ENCODE peak calls at places on chromosomes 12 and 14, in eight cellular contexts. N is gastrocnemius medialis, Z is adrenal gland, O is tibial nerve, U is heart left ventricle, L is K562, A is GM12891, E is NB4. R is an unnamed sample.
A peak's percentile ranks its signal among the peaks of the same experiment; 100 is the strongest.

GRCh38 chr12:27779837-27780611 is at the start of the genes KLHL42 and MANSC4:
- DNase-seq in A (peak; percentile 70), L (peak; percentile 71), O (peak; percentile 33), U (peak; percentile 89), N (peak; percentile 41), E (peak; percentile 91), Z (peak; percentile 62), R (peak; percentile 76)

GRCh38 chr12:57759360-57759980 is 4.6 kb downstream of the MARCHF9 start:
- DNase-seq in A (no peak), Z (no peak), E (peak; percentile 52), U (no peak), N (no peak), O (no peak), L (peak; percentile 58), R (no peak)

GRCh38 chr12:68837215-68837614 is 29.2 kb downstream of the MDM2 start:
- DNase-seq in Z (no peak), N (no peak), U (no peak), E (no peak), L (no peak), O (no peak), A (no peak), R (no peak)

GRCh38 chr14:89702151-89702936 is 252.2 kb downstream of the EFCAB11 start:
- DNase-seq in N (no peak), U (peak; percentile 61), Z (peak; percentile 28), O (peak; percentile 6), E (no peak), A (no peak), L (no peak), R (no peak)

GRCh38 chr12:88393017-88393767 is 187.1 kb downstream of the KITLG start:
- DNase-seq in L (peak; percentile 18), Z (no peak), U (no peak), A (no peak), E (peak; percentile 56), O (no peak), N (no peak), R (no peak)

GRCh38 chr14:102774391-102775153 is 2.7 kb upstream of the TRAF3 start:
- DNase-seq in Z (peak; percentile 70), A (peak; percentile 67), U (no peak), L (peak; percentile 70), N (peak; percentile 43), O (peak; percentile 68), E (peak; percentile 76), R (peak; percentile 82)

GRCh38 chr14:98665019-98665418 is 607.0 kb downstream of the BCL11B start:
- DNase-seq in U (no peak), Z (no peak), O (no peak), E (no peak), L (no peak), N (no peak), A (no peak), R (no peak)

GRCh38 chr14:89855961-89856360 is 98.6 kb downstream of the EFCAB11 start:
- DNase-seq in A (no peak), Z (peak; percentile 42), L (no peak), E (no peak), U (no peak), N (no peak), O (no peak), R (no peak)

GRCh38 chr12:15001733-15002471 is 29.1 kb downstream of the PDE6H start:
- DNase-seq in U (peak; percentile 61), A (no peak), N (peak; percentile 21), O (no peak), E (no peak), Z (peak; percentile 58), L (no peak), R (no peak)

GRCh38 chr14:103576371-103577024 is 13.7 kb downstream of the COA8 start:
- DNase-seq in O (peak; percentile 82), E (no peak), N (peak; percentile 65), U (peak; percentile 88), Z (peak; percentile 93), A (no peak), L (no peak), R (peak; percentile 91)

GRCh38 chr12:69024413-69024812 is 91.4 kb upstream of the CPM start:
- DNase-seq in A (no peak), U (no peak), E (no peak), L (no peak), O (no peak), Z (no peak), N (peak; percentile 17), R (peak; percentile 42)

GRCh38 chr12:76444408-76444984 is 96.3 kb upstream of the BBS10 start:
- DNase-seq in O (no peak), Z (no peak), N (no peak), U (no peak), L (no peak), E (no peak), A (no peak), R (no peak)

GRCh38 chr14:55031190-55031589 is 4.2 kb downstream of the SOCS4 start:
- DNase-seq in U (no peak), Z (no peak), E (no peak), O (no peak), L (no peak), A (no peak), N (no peak), R (no peak)

GRCh38 chr12:67442347-67442841 is 173.2 kb downstream of the CAND1 start:
- DNase-seq in A (no peak), N (peak; percentile 57), U (no peak), E (no peak), Z (peak; percentile 61), L (peak; percentile 14), O (no peak), R (no peak)

GRCh38 chr14:64289571-64289970 is 4.6 kb downstream of the ESR2 start:
- DNase-seq in A (no peak), U (no peak), E (no peak), L (no peak), Z (peak; percentile 59), N (no peak), O (no peak), R (no peak)

GRCh38 chr14:64292197-64292596 is 2.0 kb downstream of the ESR2 start:
- DNase-seq in Z (no peak), N (no peak), E (no peak), L (no peak), A (no peak), U (no peak), O (no peak), R (no peak)

GRCh38 chr14:64296561-64296960 is 2.4 kb upstream of the ESR2 start:
- DNase-seq in N (no peak), L (no peak), O (no peak), U (no peak), A (no peak), E (no peak), Z (no peak), R (no peak)

GRCh38 chr14:64294672-64295413 is 672 bp upstream of the ESR2 start:
- DNase-seq in A (peak; percentile 77), L (peak; percentile 73), E (peak; percentile 62), Z (peak; percentile 90), U (peak; percentile 87), O (peak; percentile 23), N (peak; percentile 72), R (peak; percentile 63)

DNA sequence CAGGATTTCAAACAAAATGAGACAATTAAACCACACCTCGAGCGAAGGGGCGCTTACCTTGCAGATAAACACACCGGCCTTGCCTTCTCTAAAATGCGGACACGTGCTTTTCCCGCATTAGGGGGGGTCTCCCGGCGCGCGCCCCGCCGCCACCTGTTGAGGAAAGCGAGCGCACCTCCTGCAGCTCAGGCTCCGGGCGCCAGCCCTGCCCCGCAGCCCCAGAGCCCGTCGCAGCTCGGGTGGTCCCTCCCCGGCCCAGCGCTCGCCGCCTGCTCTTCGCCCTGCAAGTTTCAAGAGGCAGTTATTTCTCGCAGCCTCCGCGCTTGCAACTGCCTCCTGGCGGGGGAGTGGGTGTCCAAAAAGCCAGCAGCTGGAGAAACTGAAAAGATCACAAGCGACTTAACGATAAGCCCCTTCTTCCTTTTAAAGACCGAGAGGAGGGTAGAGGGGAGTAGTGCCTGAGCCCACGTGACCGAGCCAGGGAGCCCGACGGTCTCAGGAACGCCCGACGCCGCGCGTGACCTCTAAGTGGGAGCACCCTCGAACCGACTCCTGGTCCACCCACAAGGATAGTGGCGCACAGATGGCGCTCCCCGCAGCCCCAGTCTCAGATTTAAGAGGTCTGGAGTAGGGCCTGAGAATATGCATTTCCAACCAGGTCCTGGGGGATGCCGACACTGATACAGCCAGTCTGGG is at the start of gene ESR2:
- DNase-seq in A (peak; percentile 43), U (peak; percentile 60), N (peak; percentile 30), O (no peak), E (no peak), Z (peak; percentile 66), L (peak; percentile 50), R (no peak)
- TF ChIP-seq POLR2A in A (no peak), U (no peak), N (no peak), O (no peak), E (no peak), Z (peak; percentile 45), L (no peak), R (no peak)

DNA sequence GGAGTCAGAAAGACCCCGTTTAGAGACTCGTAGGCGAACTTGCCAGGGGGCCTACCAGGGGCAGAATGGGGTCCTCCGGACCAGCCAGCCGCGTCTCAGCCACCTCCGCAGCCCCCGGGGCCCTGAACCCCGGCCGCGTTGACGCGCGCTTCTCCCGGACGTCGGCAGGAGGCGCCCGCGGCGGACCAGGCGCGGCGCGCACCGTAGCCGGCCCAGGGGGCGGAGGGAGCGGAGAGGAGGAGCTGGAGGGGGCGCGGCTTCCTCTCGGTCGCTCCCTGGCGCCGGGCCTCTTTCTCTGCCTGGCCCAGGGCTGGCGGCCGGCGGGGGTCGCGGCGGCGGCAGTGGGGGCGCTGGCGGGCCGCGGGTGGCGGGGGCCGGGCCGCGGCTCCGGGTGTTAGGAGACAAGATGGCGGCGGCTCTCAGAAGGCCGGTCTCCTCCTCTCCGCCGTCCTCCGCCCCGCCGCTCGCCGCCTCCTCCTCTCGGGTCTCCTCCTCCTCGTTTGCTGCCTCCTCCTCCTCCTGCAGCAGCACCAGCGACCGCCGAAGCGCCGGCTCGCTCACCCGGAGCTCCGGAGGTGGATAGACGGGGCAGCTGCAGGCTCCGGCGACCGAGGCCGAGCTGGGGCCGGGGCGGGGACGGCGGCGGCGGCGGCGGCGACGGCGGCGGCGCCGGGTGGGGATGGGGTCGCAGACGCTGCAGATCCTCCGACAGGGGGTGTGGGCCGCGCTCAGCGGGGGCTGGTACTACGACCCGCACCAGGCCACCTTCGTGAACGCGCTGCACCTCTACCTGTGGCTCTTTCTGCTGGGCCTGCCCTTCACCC is at the start of gene PCNX1:
- DNase-seq in U (peak; percentile 94), Z (peak; percentile 87), N (peak; percentile 83), O (peak; percentile 81), L (peak; percentile 79), E (peak; percentile 92), A (peak; percentile 88), R (peak; percentile 61)
- TF ChIP-seq POLR2A in U (peak; percentile 37), Z (peak; percentile 82), N (peak; percentile 72), O (no peak), L (no peak), E (peak; percentile 65), A (no peak), R (no peak)

DNA sequence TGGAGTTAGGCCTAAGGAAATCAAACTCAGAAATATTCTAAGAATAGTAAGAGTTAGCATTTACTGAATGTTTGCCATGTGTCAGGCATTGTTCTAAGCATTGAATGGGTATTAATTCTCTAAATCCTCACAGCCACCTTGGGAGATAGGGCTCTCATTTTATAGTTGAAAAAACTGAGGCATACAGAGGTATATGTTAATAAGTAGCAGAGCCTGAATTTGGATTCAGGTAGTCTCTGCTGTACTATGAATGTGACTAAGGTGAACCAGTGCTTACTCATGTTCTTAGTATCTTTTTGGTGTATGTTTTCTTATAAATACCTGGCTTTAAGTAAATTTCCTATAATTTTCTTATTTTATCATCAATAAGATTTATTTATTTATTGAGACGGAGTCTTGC is 8.1 kb downstream of the ARF6 start:
- DNase-seq in U (no peak), N (no peak), A (no peak), Z (no peak), E (no peak), O (no peak), L (no peak), R (no peak)
- TF ChIP-seq POLR2A in U (no peak), N (no peak), A (no peak), Z (no peak), E (no peak), O (no peak), L (no peak), R (no peak)

GRCh38 chr14:65144170-65144569 is 41.9 kb upstream of the MAX start:
- DNase-seq in E (no peak), U (no peak), Z (no peak), A (no peak), O (no peak), L (no peak), N (no peak), R (no peak)
- TF ChIP-seq POLR2A in E (no peak), U (no peak), Z (no peak), A (no peak), O (no peak), L (no peak), N (no peak), R (no peak)